ENCODE peak calls at places on chromosomes 13 and 19, in seven cellular contexts. F, Z, V, M, S, X and W are unnamed samples.

GRCh38 chr19:33063356-33064116 is 1.2 kb downstream of the RHPN2 start:
- DNase-seq in Z (no peak), S (no peak), F (no peak), M (no peak), X (no peak), V (peak), W (no peak)

GRCh38 chr19:1213391-1214286 is 8.1 kb downstream of the STK11 start:
- DNase-seq in Z (no peak), S (peak), F (no peak), V (peak), X (peak), M (no peak), W (no peak)

GRCh38 chr13:31725841-31726240 is 13.5 kb upstream of the RXFP2 start:
- DNase-seq in S (no peak), F (no peak), V (no peak), X (no peak), Z (no peak), M (no peak), W (no peak)

GRCh38 chr13:77986699-77987098 is 68.1 kb upstream of the EDNRB start:
- DNase-seq in Z (no peak), S (no peak), X (no peak), F (no peak), V (no peak), M (no peak), W (no peak)

GRCh38 chr19:58385313-58386165 is 1.5 kb upstream of the RPS5 start:
- DNase-seq in X (no peak), M (no peak), F (peak), V (no peak), Z (no peak), S (no peak), W (no peak)

GRCh38 chr19:49512970-49513745 is 697 bp downstream of the FCGRT start:
- DNase-seq in Z (no peak), S (no peak), M (no peak), V (no peak), X (peak), F (peak), W (no peak)

GRCh38 chr13:77815330-77815729 is 103.3 kb downstream of the EDNRB start:
- DNase-seq in V (no peak), X (no peak), M (no peak), Z (no peak), S (no peak), F (no peak), W (no peak)

GRCh38 chr13:52405767-52406494 is at the start of gene THSD1:
- DNase-seq in X (no peak), S (peak), V (peak), M (no peak), Z (no peak), F (peak), W (no peak)

GRCh38 chr19:41218615-41219507 is at the start of gene AXL:
- DNase-seq in Z (peak), S (peak), F (no peak), X (peak), M (no peak), V (peak), W (no peak)

GRCh38 chr19:5507056-5507624 is 51.9 kb downstream of the ZNRF4 start:
- DNase-seq in S (no peak), X (no peak), M (no peak), V (no peak), F (no peak), Z (no peak), W (no peak)
- H3K4me3 ChIP-seq in S (no peak), X (no peak), M (no peak), V (no peak), F (no peak), Z (no peak), W (no peak)

GRCh38 chr19:10583021-10583776 is 3.9 kb downstream of the AP1M2 start:
- DNase-seq in X (no peak), V (no peak), Z (no peak), S (no peak), M (no peak), F (peak), W (no peak)

GRCh38 chr19:10593148-10593547 is 6.0 kb upstream of the AP1M2 start:
- DNase-seq in V (no peak), Z (no peak), M (no peak), X (no peak), F (no peak), S (no peak), W (no peak)

GRCh38 chr19:10586396-10586795 is 716 bp downstream of the AP1M2 start:
- DNase-seq in X (no peak), Z (no peak), V (no peak), F (no peak), M (no peak), S (no peak), W (no peak)

GRCh38 chr19:10587839-10588150 is 683 bp upstream of the AP1M2 start:
- DNase-seq in Z (no peak), V (no peak), F (no peak), S (no peak), X (no peak), M (no peak), W (no peak)

DNA sequence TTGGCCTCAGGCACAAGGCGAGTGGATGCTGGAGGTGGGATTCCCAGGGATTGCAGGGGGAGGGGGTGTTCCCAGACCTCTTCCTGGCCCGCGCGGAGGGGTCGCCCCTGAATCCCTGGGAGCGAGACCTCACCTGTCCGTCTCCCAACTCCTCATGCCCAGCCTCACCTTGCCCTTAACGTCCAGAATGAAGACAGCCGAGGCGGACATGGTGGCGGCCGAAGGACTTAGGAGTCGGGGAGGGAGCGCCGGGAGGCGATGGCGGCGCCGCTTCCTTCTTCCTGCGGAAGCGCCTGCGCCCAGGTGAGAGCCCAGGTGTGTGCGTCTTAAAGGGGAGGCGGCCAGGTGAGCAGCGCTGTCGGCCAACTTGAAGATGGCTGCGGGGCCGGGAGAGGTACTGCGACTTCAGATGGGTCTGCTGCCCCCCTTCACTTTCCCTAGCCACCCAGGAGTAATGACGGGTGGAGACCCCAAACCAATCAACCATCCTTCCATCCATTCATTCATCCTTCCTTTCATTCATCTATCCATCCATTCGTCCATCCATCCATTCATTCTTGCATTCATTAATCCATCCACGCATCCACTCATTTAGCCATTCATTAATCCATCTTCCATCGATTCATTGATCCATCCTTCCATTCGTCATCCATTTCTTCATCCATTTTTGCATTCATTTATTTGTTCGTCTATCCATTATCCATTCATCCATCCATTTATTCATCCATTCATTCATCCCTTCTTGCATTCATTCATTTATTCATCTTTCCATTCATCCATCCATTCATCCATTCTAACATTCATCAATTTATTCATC is at the start of gene AP1M2:
- DNase-seq in S (no peak), M (no peak), F (no peak), V (no peak), X (no peak), Z (no peak), W (no peak)
- H3K4me3 ChIP-seq in S (peak), M (no peak), F (no peak), V (no peak), X (peak), Z (no peak), W (no peak)

GRCh38 chr13:110302154-110302553 is 4.8 kb downstream of the COL4A1 start:
- DNase-seq in S (no peak), F (no peak), Z (no peak), V (no peak), X (no peak), M (no peak), W (no peak)

GRCh38 chr13:110304256-110304655 is 2.7 kb downstream of the COL4A1 start:
- DNase-seq in X (no peak), S (no peak), V (no peak), F (no peak), M (no peak), Z (no peak), W (no peak)

GRCh38 chr13:110305001-110305400 is 2.0 kb downstream of the COL4A1 start:
- DNase-seq in S (no peak), Z (no peak), V (no peak), F (no peak), M (no peak), X (no peak), W (no peak)

GRCh38 chr13:110302986-110303385 is 4.0 kb downstream of the COL4A1 start:
- DNase-seq in S (no peak), V (no peak), F (no peak), M (no peak), X (no peak), Z (no peak), W (no peak)

DNA sequence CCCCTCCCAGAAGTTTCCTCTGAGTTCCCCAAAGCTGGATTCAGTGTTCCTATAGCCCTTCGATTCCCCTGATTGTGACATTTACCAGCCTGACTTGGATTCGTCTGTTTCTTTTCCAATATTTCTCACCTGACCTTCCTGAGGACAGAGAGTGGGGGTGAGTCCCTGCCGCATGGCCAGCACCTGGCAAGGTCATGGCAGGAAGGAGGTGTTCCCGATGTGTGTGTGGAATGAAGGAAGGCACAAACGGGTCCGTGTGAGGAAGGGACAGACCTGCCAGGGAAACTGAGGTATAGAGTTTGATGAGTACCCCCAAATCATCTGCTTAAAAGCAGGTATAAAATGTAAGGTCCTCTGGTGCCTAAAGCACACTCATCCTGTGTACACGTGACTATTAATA is 3.3 kb downstream of the COL4A1 start:
- DNase-seq in X (no peak), M (no peak), V (no peak), S (no peak), F (no peak), Z (no peak), W (no peak)
- H3K4me3 ChIP-seq in X (no peak), M (no peak), V (no peak), S (no peak), F (no peak), Z (peak), W (no peak)

DNA sequence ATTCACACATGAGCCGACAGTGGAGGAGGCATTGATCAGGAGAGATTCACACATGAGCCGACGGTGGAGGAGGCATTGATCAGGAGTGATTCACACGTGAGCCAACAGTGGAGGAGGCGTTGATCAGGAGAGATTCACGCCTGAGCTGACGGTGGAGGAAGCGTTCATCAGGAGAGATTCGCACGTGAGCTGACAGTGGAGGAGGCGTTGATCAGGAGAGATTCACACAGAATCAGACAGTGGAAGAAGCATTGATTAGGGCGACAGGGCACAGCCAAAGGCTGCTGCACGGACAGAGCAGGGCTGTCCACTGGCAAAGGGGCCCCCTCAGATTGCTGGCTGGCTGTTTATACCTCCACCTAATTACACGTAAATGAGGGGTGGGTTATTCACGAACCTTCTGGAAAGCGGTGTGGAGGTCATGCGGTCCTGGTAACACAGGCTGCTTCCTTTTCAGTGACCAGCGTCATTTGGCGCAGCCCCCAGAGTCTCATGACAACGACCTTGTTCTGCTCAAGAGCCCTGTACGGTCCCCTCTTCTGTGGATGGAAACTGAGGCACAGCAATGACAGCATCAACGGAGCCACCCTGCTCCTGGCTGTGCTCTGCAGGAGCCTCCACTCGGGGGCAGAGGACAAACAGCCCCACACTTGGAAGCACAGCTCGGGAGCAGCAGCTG is 50.6 kb upstream of the GAS6 start:
- DNase-seq in F (no peak), Z (peak), S (peak), V (no peak), X (no peak), M (no peak), W (no peak)
- H3K4me3 ChIP-seq in F (no peak), Z (no peak), S (no peak), V (no peak), X (no peak), M (no peak), W (no peak)

GRCh38 chr19:51016798-51017683 is 2.5 kb downstream of the KLK10 start:
- DNase-seq in F (peak), Z (no peak), X (no peak), S (peak), V (no peak), M (peak), W (peak)

GRCh38 chr19:51019544-51019925 is at the start of gene KLK10:
- DNase-seq in Z (no peak), M (no peak), V (no peak), S (peak), X (no peak), F (no peak), W (no peak)

GRCh38 chr19:51015691-51016267 is 3.7 kb downstream of the KLK10 start:
- DNase-seq in X (no peak), Z (no peak), V (no peak), M (no peak), F (no peak), S (no peak), W (no peak)

GRCh38 chr19:51020988-51021651 is 1.6 kb upstream of the KLK10 start:
- DNase-seq in Z (no peak), M (no peak), S (peak), V (peak), F (peak), X (no peak), W (peak)

GRCh38 chr19:51018745-51019543 is 565 bp downstream of the KLK10 start:
- DNase-seq in Z (no peak), S (peak), F (peak), X (no peak), V (no peak), M (no peak), W (no peak)
- H3K4me3 ChIP-seq in Z (peak), S (peak), F (no peak), X (peak), V (no peak), M (no peak), W (no peak)

DNA sequence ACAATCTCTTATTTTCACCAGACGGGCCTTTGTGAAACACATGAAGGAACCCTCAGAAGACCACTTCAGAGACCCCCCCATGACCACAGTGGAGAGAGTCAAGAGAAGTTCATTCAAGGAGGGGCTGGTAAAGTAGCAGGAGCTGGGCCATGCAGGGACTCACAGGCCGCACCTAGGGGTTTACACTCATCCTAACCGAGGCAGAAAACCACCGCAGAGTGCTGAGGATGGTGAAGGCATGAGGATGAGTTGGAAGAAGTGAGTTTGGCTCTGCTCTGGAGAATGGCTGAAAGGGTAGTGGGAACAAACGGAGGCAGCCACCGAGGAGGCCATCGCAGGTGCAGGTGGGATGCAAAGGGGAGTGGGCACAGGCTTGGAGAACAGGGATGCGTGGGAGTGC is 1046.9 kb downstream of the UQCRFS1 start:
- DNase-seq in V (no peak), S (no peak), F (no peak), X (no peak), Z (peak), M (no peak), W (no peak)
- H3K4me3 ChIP-seq in V (no peak), S (no peak), F (no peak), X (no peak), Z (no peak), M (no peak), W (no peak)

DNA sequence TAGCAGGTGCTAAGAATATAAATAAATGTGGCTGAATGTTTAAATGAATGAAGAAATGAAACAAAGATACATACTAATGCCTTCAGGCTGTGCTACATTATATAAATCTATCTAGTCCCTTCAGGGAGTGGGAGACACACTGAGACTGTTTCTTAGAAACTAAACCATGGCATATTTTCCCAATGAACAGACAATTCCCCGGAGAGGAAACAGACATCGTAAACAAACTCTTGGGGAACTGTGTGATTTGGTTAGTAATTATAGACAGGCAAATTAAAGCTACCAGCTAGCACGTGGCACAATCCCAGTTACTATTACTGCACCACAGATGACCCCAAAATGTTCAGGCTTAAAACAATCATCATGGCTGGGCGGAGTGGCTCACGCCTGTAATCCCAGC is 9.7 kb upstream of the FEM1A start:
- DNase-seq in X (no peak), M (no peak), S (no peak), Z (no peak), F (no peak), V (no peak), W (no peak)
- H3K4me3 ChIP-seq in X (no peak), M (no peak), S (no peak), Z (no peak), F (no peak), V (no peak), W (no peak)